ENCODE peak calls at places on chromosomes 3 and 15, in six cellular contexts. M, R, X, A, K and P are unnamed samples.

GRCh38 chr3:101859882-101860281 is 10.6 kb downstream of the NFKBIZ start:
- DNase-seq in K (no peak), M (no peak), A (no peak), X (no peak), R (no peak), P (no peak)

GRCh38 chr15:98889930-98890695 is 117.5 kb downstream of the PGPEP1L start:
- DNase-seq in X (no peak), M (no peak), R (no peak), K (no peak), A (no peak), P (no peak)

GRCh38 chr3:155919728-155920127 is 49.3 kb downstream of the GMPS start:
- DNase-seq in K (no peak), M (no peak), R (no peak), A (no peak), X (no peak), P (no peak)

GRCh38 chr3:23830869-23831484 is 25.2 kb downstream of the UBE2E1 start:
- DNase-seq in A (no peak), K (no peak), X (no peak), M (no peak), R (no peak), P (no peak)

GRCh38 chr3:32157600-32158264 is 51.3 kb downstream of the GPD1L start:
- DNase-seq in M (no peak), A (no peak), R (no peak), X (no peak), K (no peak), P (no peak)

GRCh38 chr3:170321326-170322034 is 36.0 kb upstream of the SKIL start:
- DNase-seq in M (no peak), R (no peak), K (no peak), A (no peak), X (no peak), P (peak; percentile 82)

GRCh38 chr15:89673162-89673506 is 6.0 kb downstream of the PLIN1 start:
- DNase-seq in A (no peak), K (no peak), R (no peak), M (no peak), X (no peak), P (no peak)

GRCh38 chr3:9352917-9353823 is 9.7 kb upstream of the THUMPD3 start:
- DNase-seq in A (peak; percentile 54), M (peak; percentile 68), K (peak; percentile 65), R (peak; percentile 34), X (peak; percentile 69), P (peak; percentile 75)

GRCh38 chr3:78507196-78507984 is 1260.4 kb downstream of the ROBO1 start:
- DNase-seq in M (no peak), X (no peak), A (no peak), K (no peak), R (no peak), P (no peak)

GRCh38 chr3:131260525-131260924 is 121.0 kb upstream of the NUDT16 start:
- DNase-seq in R (no peak), K (no peak), A (no peak), X (no peak), M (no peak), P (no peak)

GRCh38 chr3:142896201-142896755 is 7.4 kb upstream of the PCOLCE2 start:
- DNase-seq in X (no peak), R (no peak), K (no peak), M (no peak), A (no peak), P (no peak)

GRCh38 chr3:27127195-27127594 is 242.0 kb downstream of the NEK10 start:
- DNase-seq in X (no peak), M (no peak), A (no peak), R (no peak), K (no peak), P (no peak)

GRCh38 chr15:76903251-76903681 is 1.9 kb downstream of the SCAPER start:
- DNase-seq in M (no peak), R (no peak), K (no peak), X (no peak), A (no peak), P (no peak)

GRCh38 chr3:141489184-141489583 is 2.4 kb downstream of the RASA2 start:
- DNase-seq in X (no peak), K (no peak), M (no peak), A (no peak), R (no peak), P (no peak)

GRCh38 chr15:48796930-48797329 is 13.9 kb downstream of the CEP152 start:
- DNase-seq in M (no peak), K (no peak), A (no peak), R (no peak), X (no peak), P (no peak)

GRCh38 chr3:53084310-53085001 is 38.6 kb upstream of the SFMBT1 start:
- DNase-seq in R (no peak), X (peak; percentile 28), M (no peak), K (no peak), A (no peak), P (no peak)

GRCh38 chr3:169432692-169433432 is 230.7 kb downstream of the MECOM start:
- DNase-seq in A (no peak), R (no peak), M (no peak), K (peak; percentile 57), X (no peak), P (no peak)

GRCh38 chr15:47184405-47185221 is 532.7 kb upstream of the SEMA6D start:
- DNase-seq in A (no peak), R (no peak), X (peak; percentile 61), M (no peak), K (no peak), P (no peak)

GRCh38 chr15:70521576-70522322 is 241.6 kb downstream of the UACA start:
- DNase-seq in R (no peak), X (no peak), A (no peak), K (peak; percentile 19), M (no peak), P (no peak)
- H3K27me3 ChIP-seq in R (no peaks in the 10 kb centered on the region), X (no peaks in the 10 kb centered on the region), A (no peaks in the 10 kb centered on the region), K (no peaks in the 10 kb centered on the region), M (no peaks in the 10 kb centered on the region), P (no peaks in the 10 kb centered on the region)

GRCh38 chr3:111867889-111868426 is 8.9 kb downstream of the PHLDB2 start:
- DNase-seq in R (no peak), K (no peak), A (no peak), M (no peak), X (no peak), P (no peak)

GRCh38 chr3:111872948-111873347 is 13.9 kb downstream of the PHLDB2 start:
- DNase-seq in X (no peak), R (no peak), M (no peak), A (no peak), K (no peak), P (no peak)

GRCh38 chr3:111874177-111874820 is 15.2 kb downstream of the PHLDB2 start:
- DNase-seq in R (no peak), X (no peak), M (no peak), A (no peak), K (no peak), P (no peak)

DNA sequence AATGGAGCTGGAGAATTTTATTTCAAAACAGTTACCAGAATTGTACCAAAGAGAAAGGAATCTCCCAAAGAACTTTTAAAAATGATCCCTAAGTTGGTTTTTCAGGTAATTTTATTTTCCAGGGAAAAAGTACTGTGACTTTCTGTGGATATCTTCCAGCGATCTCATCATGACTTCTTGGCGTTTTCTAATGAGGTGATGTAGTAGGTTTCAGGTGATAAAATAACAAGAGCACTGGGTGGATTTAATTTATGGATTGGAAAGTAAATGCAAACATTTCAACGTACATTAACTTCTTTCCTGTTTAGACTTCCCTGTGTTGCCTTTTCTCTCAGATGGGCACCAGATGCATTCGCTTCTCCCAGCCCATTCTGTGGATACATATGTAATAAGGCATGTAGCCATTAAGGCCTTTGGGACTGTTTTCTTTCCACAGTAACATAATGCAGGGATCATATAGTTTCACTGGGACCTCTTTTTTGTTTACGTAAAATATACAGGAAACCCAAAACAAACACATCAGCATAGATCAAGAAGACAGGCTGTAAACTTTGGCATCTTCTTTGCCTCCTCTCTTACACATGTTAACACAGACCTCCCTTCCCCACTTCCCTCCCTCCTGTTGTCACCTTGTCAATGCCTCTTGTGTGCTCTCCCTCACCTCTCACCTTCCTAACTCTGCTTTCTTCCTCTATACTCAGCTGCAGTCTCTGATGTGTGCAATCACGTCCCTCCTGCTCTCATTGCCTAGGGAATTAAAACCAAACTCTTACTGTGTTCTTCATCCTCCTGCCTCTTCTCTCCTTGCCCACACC is 13.0 kb downstream of the PHLDB2 start:
- DNase-seq in R (no peak), M (no peak), K (no peak), X (no peak), A (no peak), P (no peak)
- H3K27ac ChIP-seq in R (no peak overlapping the region), M (no peak overlapping the region), K (no peak overlapping the region), X (no peak overlapping the region), A (no peak overlapping the region), P (no peak overlapping the region)

GRCh38 chr3:147419731-147420360 is 10.7 kb downstream of the ZIC1 start:
- DNase-seq in M (no peak), X (no peak), K (no peak), A (no peak), R (no peak), P (no peak)

GRCh38 chr3:147422226-147422933 is 13.2 kb downstream of the ZIC1 start:
- DNase-seq in R (no peak), M (no peak), X (no peak), K (no peak), A (no peak), P (no peak)

GRCh38 chr3:147420361-147421183 is 11.4 kb downstream of the ZIC1 start:
- DNase-seq in M (no peak), R (no peak), A (no peak), K (no peak), X (no peak), P (no peak)

GRCh38 chr3:147422934-147423599 is 13.9 kb downstream of the ZIC1 start:
- DNase-seq in R (no peak), K (no peak), X (no peak), M (no peak), A (no peak), P (no peak)

DNA sequence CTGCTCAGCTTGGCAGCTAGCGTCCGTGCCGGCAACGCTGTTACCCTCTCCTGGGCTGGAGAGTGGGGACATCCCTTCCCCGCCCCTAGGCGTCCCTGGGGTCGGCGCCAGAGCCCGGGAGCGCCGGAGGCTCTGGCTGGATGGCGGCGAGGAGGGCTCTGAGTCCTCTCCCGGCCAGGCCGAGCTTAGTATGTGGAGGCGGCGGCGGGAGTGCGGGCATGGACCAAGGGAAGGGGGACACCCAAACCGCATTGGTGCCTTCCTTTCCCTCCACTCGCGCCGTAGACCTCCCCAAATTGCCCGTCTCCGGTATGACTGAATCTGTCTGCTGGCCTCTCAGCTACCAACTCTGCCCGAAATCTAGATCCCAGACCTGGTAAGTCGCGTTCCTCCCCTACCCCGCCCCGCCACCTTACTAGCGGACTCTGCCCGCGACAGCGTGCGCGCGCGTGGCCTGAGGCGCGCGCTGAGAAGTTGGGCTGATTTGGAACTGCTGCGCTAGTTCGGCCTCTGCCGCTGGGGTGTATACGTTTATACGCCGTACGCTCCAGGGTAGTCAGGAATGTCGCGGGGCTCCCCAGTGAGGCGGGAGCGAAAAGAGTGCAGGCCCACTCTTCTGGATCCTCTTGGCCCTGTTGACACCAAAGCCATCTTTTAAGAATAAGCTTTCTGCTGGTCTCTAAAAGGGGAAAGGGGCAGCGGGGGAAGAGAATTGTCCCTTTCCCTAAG is 12.2 kb downstream of the ZIC1 start:
- DNase-seq in R (no peak), K (no peak), A (no peak), M (no peak), X (no peak), P (no peak)
- H3K27me3 ChIP-seq in R (peaks cover 99% of the 10 kb centered on the region), K (peaks cover 34% of the 10 kb centered on the region), A (no peaks in the 10 kb centered on the region), M (peaks cover 20% of the 10 kb centered on the region), X (peaks cover 99% of the 10 kb centered on the region), P (peaks cover 71% of the 10 kb centered on the region)

GRCh38 chr3:147574622-147575021 is 165.5 kb downstream of the ZIC1 start:
- DNase-seq in R (no peak), X (no peak), K (no peak), A (no peak), M (no peak), P (no peak)
- H3K27ac ChIP-seq in R (no peak overlapping the region), X (no peak overlapping the region), K (no peak overlapping the region), A (no peak overlapping the region), M (no peak overlapping the region), P (no peak overlapping the region)